ENCODE peak calls at places on chromosome 4, in five cellular contexts. R is heart right ventricle, A is SHP77 treated with DMSO at 0.1 percent for 48 hours, J is endothelial cell, L is foreskin fibroblast. K is an unnamed sample.

GRCh38 chr4:7838136-7838782 is 101.4 kb downstream of the AFAP1 start:
- DNase-seq in R (no peak), A (no peak), J (no peak), L (no peak), K (no peak)

GRCh38 chr4:176123710-176124407 is 58.2 kb downstream of the WDR17 start:
- DNase-seq in R (no peak), A (no peak), J (peak), L (no peak), K (no peak)

GRCh38 chr4:2858451-2859217 is 15.0 kb downstream of the ADD1 start:
- DNase-seq in R (no peak), A (no peak), J (no peak), L (no peak), K (peak)

GRCh38 chr4:56215138-56215793 is 172.0 kb downstream of the AASDH start:
- DNase-seq in R (no peak), A (no peak), J (no peak), L (no peak), K (no peak)

GRCh38 chr4:123352240-123352945 is 44.2 kb upstream of the SPRY1 start:
- DNase-seq in R (no peak), A (no peak), J (no peak), L (no peak), K (no peak)

GRCh38 chr4:189974056-189974455 is 33.4 kb downstream of the FRG1 start:
- DNase-seq in R (no peak), A (no peak), J (no peak), L (no peak), K (no peak)

GRCh38 chr4:168900080-168900479 is 110.0 kb downstream of the CBR4 start:
- DNase-seq in R (peak), A (no peak), J (no peak), L (no peak), K (peak)

GRCh38 chr4:75513529-75514130 is 573 bp downstream of the RCHY1 start:
- DNase-seq in R (no peak), A (no peak), J (no peak), L (no peak), K (peak)

GRCh38 chr4:86521373-86521969 is 72.6 kb upstream of the PTPN13 start:
- DNase-seq in R (no peak), A (no peak), J (no peak), L (no peak), K (no peak)

GRCh38 chr4:137960371-137961050 is 281.6 kb downstream of the SLC7A11 start:
- DNase-seq in R (no peak), A (no peak), J (no peak), L (peak), K (no peak)

GRCh38 chr4:124862261-124862660 is 149.7 kb upstream of the ANKRD50 start:
- DNase-seq in R (no peak), A (no peak), J (no peak), L (peak), K (no peak)

GRCh38 chr4:61540944-61541343 is 340.8 kb downstream of the ADGRL3 start:
- DNase-seq in R (no peak), A (no peak), J (no peak), L (no peak), K (no peak)

GRCh38 chr4:1802151-1802715 is 9.1 kb downstream of the FGFR3 start:
- DNase-seq in R (peak), A (no peak), J (no peak), L (peak), K (peak)